ENCODE peak calls at places on chromosome 19, in nine cellular contexts. V is heart right ventricle; W is astrocyte of the cerebellum; D is stimulated activated effector memory CD8-positive, alpha-beta T cell treated with anti-CD3 and anti-CD28 coated beads, Interleukin-12 subunit alpha, Interleukin-12 subunit beta, amount 100 ng/mL, for 72 hours; G is CD4-positive, alpha-beta T cell; O is T-helper 22 cell; K is NAMALWA; S is ACHN; U is foreskin keratinocyte. N is an unnamed sample.

GRCh38 chr19:38650180-38650775 is 2.8 kb downstream of the ACTN4 start:
- DNase-seq in G (no peak), W (no peak), S (no peak), V (no peak), O (no peak), U (no peak), K (no peak), D (no peak), N (no peak)

GRCh38 chr19:8615813-8616596 is 5.5 kb upstream of the ADAMTS10 start:
- DNase-seq in K (peak; percentile 64), S (peak; percentile 30), U (no peak), O (no peak), W (no peak), V (no peak), G (peak; percentile 44), D (peak; percentile 52), N (peak; percentile 61)

GRCh38 chr19:30029721-30030510 is 87.9 kb downstream of the URI1 start:
- DNase-seq in U (peak; percentile 92), W (peak; percentile 57), S (no peak), K (no peak), D (no peak), V (no peak), G (no peak), O (no peak), N (no peak)

GRCh38 chr19:29581398-29581797 is 24.7 kb upstream of the POP4 start:
- DNase-seq in S (no peak), K (no peak), U (no peak), W (no peak), V (no peak), O (no peak), D (no peak), G (no peak), N (no peak)

GRCh38 chr19:47049307-47049700 is 880 bp upstream of the TMEM160 start:
- DNase-seq in O (no peak), V (no peak), S (peak; percentile 47), G (no peak), W (peak; percentile 35), U (peak; percentile 81), K (no peak), D (no peak), N (no peak)

GRCh38 chr19:46471116-46471733 is at the start of gene PNMA8A:
- DNase-seq in D (no peak), O (no peak), U (peak; percentile 15), G (no peak), K (no peak), W (no peak), V (peak; percentile 65), S (peak; percentile 31), N (peak; percentile 85)

GRCh38 chr19:37920591-37921450 is 13.8 kb downstream of the SIPA1L3 start:
- DNase-seq in D (no peak), S (no peak), W (no peak), O (no peak), K (no peak), V (no peak), U (no peak), G (no peak), N (no peak)

GRCh38 chr19:42325896-42326771 is 699 bp downstream of the MEGF8 start:
- DNase-seq in D (peak; percentile 19), W (no peak), V (no peak), O (no peak), U (no peak), K (peak; percentile 62), G (no peak), S (peak; percentile 7), N (peak; percentile 47)

GRCh38 chr19:45455707-45456499 is 11.9 kb upstream of the FOSB start:
- DNase-seq in W (peak; percentile 98), G (peak; percentile 32), U (peak; percentile 97), O (peak; percentile 74), K (no peak), V (peak; percentile 88), S (peak; percentile 97), D (peak; percentile 57), N (peak; percentile 91)

GRCh38 chr19:17337675-17338439 is 504 bp downstream of the GTPBP3 start:
- DNase-seq in D (no peak), V (no peak), K (peak; percentile 73), S (peak; percentile 21), G (no peak), W (no peak), U (peak; percentile 33), O (no peak), N (peak; percentile 37)

GRCh38 chr19:46603195-46603637 is 2.1 kb downstream of the CALM3 start:
- DNase-seq in D (no peak), W (no peak), K (no peak), V (no peak), S (no peak), O (no peak), G (no peak), U (no peak), N (no peak)

GRCh38 chr19:919157-920050 is 2.3 kb downstream of the KISS1R start:
- DNase-seq in K (no peak), S (no peak), W (no peak), O (peak; percentile 39), U (no peak), V (no peak), D (no peak), G (peak; percentile 44), N (no peak)

GRCh38 chr19:14370169-14370998 is 10.9 kb upstream of the ADGRE5 start:
- DNase-seq in D (no peak), G (peak; percentile 42), V (no peak), W (no peak), S (no peak), K (peak; percentile 82), O (peak; percentile 60), U (no peak), N (no peak)

GRCh38 chr19:11323601-11324078 is 15.8 kb downstream of the RAB3D start:
- DNase-seq in W (no peak), K (no peak), U (no peak), G (no peak), S (no peak), O (no peak), V (no peak), D (no peak), N (no peak)

GRCh38 chr19:47623921-47624391 is 15.0 kb downstream of the BICRA start:
- DNase-seq in D (no peak), K (no peak), V (no peak), O (no peak), W (no peak), U (peak; percentile 73), S (no peak), G (no peak), N (no peak)

GRCh38 chr19:15251010-15251748 is 18.9 kb upstream of the EPHX3 start:
- DNase-seq in U (no peak), O (no peak), V (peak; percentile 76), W (no peak), K (no peak), D (no peak), S (no peak), G (no peak), N (peak; percentile 62)

GRCh38 chr19:38917921-38918491 is 6.0 kb upstream of the CCER2 start:
- DNase-seq in D (no peak), W (no peak), O (no peak), V (no peak), S (peak; percentile 18), G (no peak), U (no peak), K (peak; percentile 36), N (no peak)

GRCh38 chr19:57537953-57538547 is 10.9 kb downstream of the ZNF549 start:
- DNase-seq in D (no peak), G (no peak), V (no peak), O (no peak), W (no peak), K (no peak), S (no peak), U (peak; percentile 25), N (no peak)

GRCh38 chr19:15379996-15380647 is 535 bp upstream of the AKAP8 start:
- DNase-seq in D (no peak), V (peak; percentile 49), W (no peak), S (peak; percentile 62), O (no peak), U (peak; percentile 58), K (no peak), G (no peak), N (no peak)

GRCh38 chr19:5652261-5652660 is 28.1 kb downstream of the MICOS13 start:
- DNase-seq in S (no peak), V (no peak), D (no peak), K (no peak), G (no peak), O (no peak), U (no peak), W (no peak), N (no peak)

GRCh38 chr19:18942692-18943091 is 1.7 kb upstream of the HOMER3 start:
- DNase-seq in U (no peak), V (no peak), K (no peak), S (no peak), W (no peak), O (no peak), G (no peak), D (no peak), N (no peak)

GRCh38 chr19:39335168-39335567 is 675 bp downstream of the GMFG start:
- DNase-seq in O (no peak), S (no peak), U (no peak), D (no peak), K (no peak), W (no peak), V (no peak), G (peak; percentile 15), N (no peak)

GRCh38 chr19:12881172-12881808 is at the start of gene DNASE2:
- DNase-seq in V (peak; percentile 96), W (peak; percentile 73), O (peak; percentile 79), G (peak; percentile 80), D (peak; percentile 76), K (peak; percentile 97), S (peak; percentile 92), U (peak; percentile 89), N (peak; percentile 97)

GRCh38 chr19:12195501-12195860 is 32.6 kb downstream of the ZNF136 start:
- DNase-seq in G (no peak), W (no peak), S (no peak), U (no peak), K (no peak), O (no peak), D (no peak), V (no peak), N (no peak)

GRCh38 chr19:12787458-12787857 is 3.8 kb upstream of the JUNB start:
- DNase-seq in O (no peak), G (no peak), D (no peak), W (no peak), V (no peak), S (no peak), K (no peak), U (no peak), N (no peak)

GRCh38 chr19:5434970-5435641 is 20.1 kb upstream of the ZNRF4 start:
- DNase-seq in V (no peak), S (peak; percentile 48), U (peak; percentile 70), G (no peak), K (no peak), D (no peak), W (peak; percentile 57), O (no peak), N (no peak)

GRCh38 chr19:53492153-53492552 is 24.6 kb downstream of the ZNF813 start:
- DNase-seq in W (no peak), S (no peak), D (no peak), O (no peak), U (no peak), G (no peak), V (no peak), K (no peak), N (no peak)

GRCh38 chr19:50723069-50723468 is at the start of gene CLEC11A:
- DNase-seq in U (no peak), V (peak; percentile 79), S (no peak), G (no peak), K (no peak), D (no peak), W (no peak), O (no peak), N (peak; percentile 78)

GRCh38 chr19:33428627-33429013 is 55.1 kb downstream of the CEBPG start:
- DNase-seq in O (no peak), U (no peak), G (no peak), V (no peak), D (no peak), K (no peak), W (no peak), S (no peak), N (peak; percentile 2)

GRCh38 chr19:11198769-11199469 is 1.6 kb upstream of the KANK2 start:
- DNase-seq in G (no peak), U (no peak), V (no peak), S (no peak), W (no peak), K (no peak), O (no peak), D (no peak), N (no peak)

GRCh38 chr19:38653028-38653571 is 5.7 kb downstream of the ACTN4 start:
- DNase-seq in V (no peak), W (no peak), K (no peak), D (no peak), S (no peak), O (no peak), U (no peak), G (no peak), N (no peak)